ENCODE peak calls at places on chromosomes 13 and 19, in four cellular contexts. G, N, J and T are unnamed samples.

GRCh38 chr13:33033361-33033812 is 17.2 kb downstream of the KL start:
- DNase-seq in G (no peak), N (no peak), J (no peak), T (no peak)

GRCh38 chr19:17209126-17210036 is 5.8 kb upstream of the USE1 start:
- DNase-seq in G (peak; percentile 19), N (peak; percentile 100), J (peak; percentile 99), T (no peak)

GRCh38 chr13:74770361-74770760 is 636.2 kb upstream of the KLF12 start:
- DNase-seq in G (no peak), N (no peak), J (no peak), T (no peak)

GRCh38 chr13:69423844-69424243 is 683.8 kb upstream of the ATXN8OS start:
- DNase-seq in G (no peak), N (no peak), J (no peak), T (no peak)

GRCh38 chr13:65725001-65725400 is 1505.1 kb downstream of the PCDH9 start:
- DNase-seq in G (no peak), N (no peak), J (no peak), T (no peak)

GRCh38 chr13:74886496-74886895 is 595.5 kb downstream of the TBC1D4 start:
- DNase-seq in G (no peak), N (no peak), J (no peak), T (no peak)

GRCh38 chr13:36420437-36420891 is 11.8 kb upstream of the CCNA1 start:
- DNase-seq in G (peak; percentile 53), N (peak; percentile 79), J (peak; percentile 51), T (peak; percentile 61)

GRCh38 chr19:23525265-23525862 is 130.1 kb upstream of the ZNF91 start:
- DNase-seq in G (no peak), N (no peak), J (no peak), T (peak; percentile 9)

GRCh38 chr13:20903164-20903475 is 574 bp upstream of the XPO4 start:
- DNase-seq in G (no peak), N (no peak), J (no peak), T (no peak)

GRCh38 chr13:34340534-34340933 is 522.6 kb downstream of the RFC3 start:
- DNase-seq in G (no peak), N (no peak), J (no peak), T (no peak)

GRCh38 chr13:109139346-109139745 is 509.9 kb downstream of the MYO16 start:
- DNase-seq in G (no peak), N (no peak), J (no peak), T (no peak)

GRCh38 chr19:14957464-14957863 is 16.2 kb downstream of the OR7C2 start:
- DNase-seq in G (no peak), N (no peak), J (no peak), T (no peak)

GRCh38 chr19:36059180-36059910 is 4.6 kb downstream of the WDR62 start:
- DNase-seq in G (no peak), N (no peak), J (no peak), T (no peak)

GRCh38 chr13:65400707-65401106 is 1829.4 kb downstream of the PCDH9 start:
- DNase-seq in G (no peak), N (no peak), J (no peak), T (no peak)

GRCh38 chr13:111323950-111324651 is 3.7 kb downstream of the TEX29 start:
- DNase-seq in G (no peak), N (no peak), J (no peak), T (no peak)

GRCh38 chr19:33402421-33403220 is 29.1 kb downstream of the CEBPG start:
- DNase-seq in G (no peak), N (no peak), J (no peak), T (no peak)

GRCh38 chr19:35140898-35141626 is 2.0 kb upstream of the FXYD7 start:
- DNase-seq in G (peak; percentile 100), N (peak; percentile 98), J (peak; percentile 100), T (peak; percentile 38)

GRCh38 chr13:28984326-28984725 is 164.2 kb downstream of the MTUS2 start:
- DNase-seq in G (no peak), N (no peak), J (no peak), T (no peak)

GRCh38 chr13:38418286-38418685 is 68.6 kb downstream of the UFM1 start:
- DNase-seq in G (no peak), N (no peak), J (no peak), T (no peak)

GRCh38 chr19:56118666-56119584 is 2.2 kb downstream of the ZNF787 start:
- DNase-seq in G (no peak), N (no peak), J (no peak), T (no peak)

GRCh38 chr19:49417090-49417489 is 6.2 kb downstream of the PTH2 start:
- DNase-seq in G (no peak), N (peak; percentile 70), J (no peak), T (no peak)

GRCh38 chr13:75901509-75901908 is 265.4 kb downstream of the LMO7 start:
- DNase-seq in G (no peak), N (no peak), J (no peak), T (no peak)

GRCh38 chr19:18119243-18120105 is 21.9 kb downstream of the MAST3 start:
- DNase-seq in G (no peak), N (no peak), J (no peak), T (no peak)

GRCh38 chr13:39777527-39778061 is 122.1 kb downstream of the COG6 start:
- DNase-seq in G (peak; percentile 8), N (no peak), J (no peak), T (no peak)

GRCh38 chr19:29523568-29523967 is 2.2 kb upstream of the VSTM2B start:
- DNase-seq in G (no peak), N (no peak), J (no peak), T (no peak)

GRCh38 chr19:46963093-46963734 is 56.4 kb upstream of the NPAS1 start:
- DNase-seq in G (no peak), N (no peak), J (no peak), T (no peak)

GRCh38 chr19:40673377-40673776 is 17.1 kb downstream of the NUMBL start:
- DNase-seq in G (no peak), N (no peak), J (no peak), T (no peak)

GRCh38 chr19:11010041-11010440 is 49.2 kb downstream of the SMARCA4 start:
- DNase-seq in G (no peak), N (no peak), J (no peak), T (no peak)
- TF ChIP-seq HMGXB4 in G (no peak), N (no peak), J (no peak), T (no peak)

GRCh38 chr19:2740314-2740656 is 468 bp upstream of the SLC39A3 start:
- DNase-seq in G (no peak), N (no peak), J (no peak), T (no peak)
- TF ChIP-seq HMGXB4 in G (no peak), N (no peak), J (no peak), T (no peak)

GRCh38 chr13:100454876-100455275 is 133.7 kb downstream of the GGACT start:
- DNase-seq in G (no peak), N (no peak), J (no peak), T (no peak)
- TF ChIP-seq HMGXB4 in G (no peak), N (no peak), J (no peak), T (no peak)

GRCh38 chr13:113744197-113745000 is 14.6 kb upstream of the TMEM255B start:
- DNase-seq in G (no peak), N (no peak), J (no peak), T (no peak)

GRCh38 chr13:113743366-113744195 is 15.4 kb upstream of the TMEM255B start:
- DNase-seq in G (no peak), N (no peak), J (no peak), T (no peak)

GRCh38 chr13:113746143-113746525 is 12.9 kb upstream of the TMEM255B start:
- DNase-seq in G (no peak), N (no peak), J (no peak), T (peak; percentile 81)

GRCh38 chr13:113746671-113747070 is 12.4 kb upstream of the TMEM255B start:
- DNase-seq in G (no peak), N (no peak), J (no peak), T (no peak)

GRCh38 chr13:113745059-113745458 is 14.0 kb upstream of the TMEM255B start:
- DNase-seq in G (no peak), N (no peak), J (no peak), T (no peak)
- TF ChIP-seq HMGXB4 in G (no peak), N (no peak), J (no peak), T (no peak)

DNA sequence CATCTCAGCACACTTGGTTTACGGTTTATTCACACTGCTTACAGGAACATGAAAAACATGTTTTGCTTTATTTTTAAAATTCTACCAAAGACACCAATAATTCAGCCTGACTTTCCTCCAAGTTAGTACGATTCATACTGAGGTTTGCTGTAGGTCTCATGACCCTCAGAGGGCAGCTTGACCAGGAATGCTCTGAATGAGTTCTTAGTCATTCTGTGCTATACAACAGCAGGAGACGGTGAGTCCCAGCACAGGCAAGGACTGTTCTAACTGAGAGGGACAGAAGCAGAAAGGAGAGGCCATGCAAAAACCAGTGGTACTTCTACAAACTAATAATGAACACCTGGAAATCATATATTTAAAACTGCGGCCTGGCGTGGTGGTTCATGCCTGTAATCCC is 6.4 kb downstream of the GRTP1 start:
- DNase-seq in G (no peak), N (no peak), J (no peak), T (no peak)
- TF ChIP-seq HMGXB4 in G (no peak), N (no peak), J (no peak), T (no peak)